ENCODE peak calls at places on chromosomes 3 and 15, in four cellular contexts. V is fibroblast of lung, H is coronary artery, Z is dorsolateral prefrontal cortex. Y is an unnamed sample.

GRCh38 chr15:67840747-67841634 is 1.1 kb upstream of the RNU6-1 start:
- DNase-seq in Z (no peak), H (peak), V (peak), Y (no peak)

GRCh38 chr3:136624894-136625815 is 127.0 kb downstream of the STAG1 start:
- DNase-seq in H (no peak), V (no peak), Z (no peak), Y (peak)

GRCh38 chr3:188446014-188446413 is 292.1 kb downstream of the LPP start:
- DNase-seq in V (no peak), Z (no peak), H (no peak), Y (no peak)

GRCh38 chr15:42001236-42001635 is 19.6 kb downstream of the PLA2G4E start:
- DNase-seq in V (no peak), Z (no peak), H (no peak), Y (no peak)

GRCh38 chr3:102179321-102180290 is 255.2 kb upstream of the ZPLD1 start:
- DNase-seq in Z (no peak), V (peak), H (no peak), Y (no peak)

GRCh38 chr3:147413712-147414325 is 4.7 kb downstream of the ZIC1 start:
- DNase-seq in H (no peak), V (no peak), Z (no peak), Y (no peak)

GRCh38 chr15:70385052-70385451 is 287.3 kb upstream of the TLE3 start:
- DNase-seq in H (peak), Z (no peak), V (no peak), Y (no peak)

GRCh38 chr3:15948403-15948802 is 150.6 kb upstream of the ANKRD28 start:
- DNase-seq in H (no peak), V (no peak), Z (no peak), Y (no peak)

GRCh38 chr3:59839283-59839682 is 789.5 kb upstream of the CFAP20DC start:
- DNase-seq in Z (no peak), V (peak), H (no peak), Y (peak)

GRCh38 chr3:152334761-152335160 is 66.0 kb downstream of the MBNL1 start:
- DNase-seq in V (no peak), Z (no peak), H (no peak), Y (no peak)

GRCh38 chr15:99157456-99157855 is 52.6 kb downstream of the SYNM start:
- DNase-seq in H (peak), Z (no peak), V (peak), Y (no peak)

GRCh38 chr15:31544361-31544760 is 217.7 kb downstream of the KLF13 start:
- DNase-seq in V (no peak), Z (no peak), H (no peak), Y (no peak)

GRCh38 chr15:97653896-97654295 is 306.6 kb upstream of the ARRDC4 start:
- DNase-seq in V (no peak), Z (no peak), H (no peak), Y (no peak)

GRCh38 chr3:71495708-71496472 is 87.6 kb downstream of the FOXP1 start:
- DNase-seq in H (no peak), Z (no peak), V (peak), Y (peak)

GRCh38 chr15:94327356-94327936 is 96.1 kb downstream of the MCTP2 start:
- DNase-seq in H (no peak), Z (no peak), V (peak), Y (peak)

GRCh38 chr3:113697192-113698090 is 999 bp upstream of the USF3 start:
- DNase-seq in Z (no peak), V (peak), H (no peak), Y (peak)

GRCh38 chr15:101702077-101702476 is 22.2 kb downstream of the TARS3 start:
- DNase-seq in Z (no peak), H (no peak), V (no peak), Y (no peak)

GRCh38 chr3:106194726-106195125 is 325.9 kb upstream of the CBLB start:
- DNase-seq in Z (no peak), V (no peak), H (no peak), Y (no peak)

GRCh38 chr3:152376351-152377183 is 107.8 kb downstream of the MBNL1 start:
- DNase-seq in V (peak), Z (no peak), H (no peak), Y (no peak)

GRCh38 chr3:155704771-155705559 is 39.9 kb downstream of the PLCH1 start:
- DNase-seq in Z (no peak), V (no peak), H (no peak), Y (peak)

GRCh38 chr15:47376190-47376589 is 341.1 kb upstream of the SEMA6D start:
- DNase-seq in V (peak), H (no peak), Z (no peak), Y (no peak)

GRCh38 chr3:151227438-151228290 is 24.6 kb upstream of the GPR171 start:
- DNase-seq in V (peak), Z (peak), H (no peak), Y (peak)

GRCh38 chr3:52128118-52128683 is 26.0 kb downstream of the POC1A start:
- DNase-seq in V (peak), H (no peak), Z (no peak), Y (peak)

GRCh38 chr15:54150255-54150654 is 172.0 kb downstream of the UNC13C start:
- DNase-seq in V (no peak), H (no peak), Z (no peak), Y (no peak)

GRCh38 chr15:90300988-90301715 is 35.7 kb downstream of the NGRN start:
- DNase-seq in H (peak), Z (no peak), V (peak), Y (peak)

GRCh38 chr15:90751300-90751825 is 34.2 kb downstream of the BLM start:
- DNase-seq in Z (no peak), H (no peak), V (no peak), Y (no peak)

GRCh38 chr15:62554164-62554563 is 389.1 kb upstream of the C2CD4B start:
- DNase-seq in V (no peak), H (no peak), Z (no peak), Y (no peak)

GRCh38 chr3:197718904-197719303 is 17.8 kb downstream of the RUBCN start:
- DNase-seq in V (peak), Z (no peak), H (no peak), Y (peak)

GRCh38 chr15:97566957-97567356 is 393.5 kb upstream of the ARRDC4 start:
- DNase-seq in H (no peak), Z (no peak), V (no peak), Y (no peak)

GRCh38 chr15:73989001-73989798 is 2.9 kb downstream of the STOML1 start:
- DNase-seq in H (no peak), V (peak), Z (no peak), Y (peak)

GRCh38 chr3:124636863-124637296 is 93.4 kb upstream of the UMPS start:
- DNase-seq in Z (no peak), H (no peak), V (no peak), Y (no peak)

GRCh38 chr15:39127151-39127815 is 453.6 kb upstream of the THBS1 start:
- DNase-seq in Z (no peak), H (no peak), V (no peak), Y (peak)

GRCh38 chr3:53274938-53275666 is 19.3 kb upstream of the TKT start:
- DNase-seq in Z (no peak), H (no peak), V (no peak), Y (no peak)
- H3K27ac ChIP-seq in Z (no peak), H (no peak), V (no peak), Y (no peak)

DNA sequence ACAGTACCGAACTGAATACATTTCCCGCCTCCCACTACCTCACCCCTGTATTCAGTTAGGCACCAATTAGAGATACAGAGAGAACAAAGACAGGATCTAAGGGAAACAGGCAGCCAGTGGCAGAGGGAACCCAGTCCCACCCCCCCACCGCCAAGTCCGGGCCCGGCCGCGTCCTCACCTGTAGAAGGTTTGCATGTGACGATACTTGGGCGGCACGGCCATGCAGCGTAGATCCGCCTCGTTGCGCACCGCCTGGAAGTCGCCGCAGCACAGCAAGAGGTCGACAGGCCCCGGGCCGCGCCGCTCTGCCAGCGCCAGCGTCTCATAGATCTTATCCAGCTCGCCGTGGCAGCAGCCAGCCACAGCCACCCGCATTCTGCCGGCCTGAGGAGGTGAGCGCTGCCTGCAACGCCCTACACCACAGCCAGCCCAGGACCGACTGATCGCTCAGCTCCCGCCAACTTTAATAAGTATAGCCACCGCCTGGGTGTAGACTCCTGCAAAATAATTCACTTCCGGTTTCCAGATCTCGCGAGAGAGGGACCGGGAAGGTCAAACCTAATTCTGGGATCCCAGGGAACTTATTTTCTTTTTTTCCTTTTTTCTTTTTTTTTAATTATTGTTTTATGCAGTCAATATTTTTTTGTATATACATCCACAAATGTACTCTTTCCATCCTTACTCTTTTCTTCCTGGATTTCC is at the start of gene DBR1:
- DNase-seq in H (peak), Z (peak), V (peak), Y (peak)
- H3K27ac ChIP-seq in H (peak), Z (peak), V (peak), Y (peak)

GRCh38 chr3:194685050-194685722 is 497 bp upstream of the FAM43A start:
- DNase-seq in H (peak), Z (no peak), V (no peak), Y (no peak)
- H3K27ac ChIP-seq in H (peak), Z (no peak), V (no peak), Y (no peak)

GRCh38 chr3:9135930-9136525 is 113.4 kb downstream of the SRGAP3 start:
- DNase-seq in Z (peak), H (no peak), V (no peak), Y (no peak)
- H3K27ac ChIP-seq in Z (peak), H (no peak), V (no peak), Y (no peak)

DNA sequence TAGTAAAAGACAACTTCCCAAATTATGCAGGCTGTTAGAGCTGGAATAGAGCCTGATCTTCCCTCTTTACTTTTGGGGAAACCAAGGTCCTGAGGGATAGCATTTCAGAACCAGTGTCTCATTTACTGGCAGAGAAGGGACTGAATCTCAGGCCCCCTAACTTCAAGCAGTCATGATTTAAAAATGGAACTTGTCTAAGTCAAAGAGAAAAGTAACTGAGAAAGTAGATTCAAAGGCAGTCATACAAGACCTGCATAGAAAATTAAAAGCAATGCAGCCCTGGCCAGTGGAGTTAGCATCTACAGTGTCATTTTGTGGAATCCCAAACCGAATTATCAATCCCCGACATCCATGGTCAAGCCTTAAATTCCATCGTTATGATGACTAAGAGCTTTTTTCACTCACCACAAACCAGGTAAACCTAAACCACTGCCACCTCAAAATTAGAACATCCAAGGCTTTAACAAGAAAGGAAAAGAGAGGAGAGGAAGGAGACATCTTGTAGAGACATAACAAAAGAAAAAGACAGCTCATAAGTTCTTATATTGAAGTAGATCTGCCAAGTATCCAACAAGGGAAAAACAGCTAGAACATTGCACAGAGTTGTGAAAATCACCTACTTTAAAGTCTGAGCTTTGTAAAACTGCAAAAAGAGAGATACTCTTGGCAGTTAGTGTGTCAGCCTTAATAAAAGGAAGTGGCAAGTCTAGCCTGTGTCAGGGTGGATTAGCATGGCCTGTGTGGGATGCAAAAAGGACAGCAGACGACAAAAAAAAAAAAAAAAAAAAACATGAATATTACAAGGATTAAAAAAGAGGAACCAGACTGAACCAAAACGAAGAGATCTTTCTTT is 54.1 kb upstream of the CCR2 start:
- DNase-seq in H (no peak), V (no peak), Z (no peak), Y (no peak)
- H3K27ac ChIP-seq in H (peak), V (no peak), Z (no peak), Y (no peak)

DNA sequence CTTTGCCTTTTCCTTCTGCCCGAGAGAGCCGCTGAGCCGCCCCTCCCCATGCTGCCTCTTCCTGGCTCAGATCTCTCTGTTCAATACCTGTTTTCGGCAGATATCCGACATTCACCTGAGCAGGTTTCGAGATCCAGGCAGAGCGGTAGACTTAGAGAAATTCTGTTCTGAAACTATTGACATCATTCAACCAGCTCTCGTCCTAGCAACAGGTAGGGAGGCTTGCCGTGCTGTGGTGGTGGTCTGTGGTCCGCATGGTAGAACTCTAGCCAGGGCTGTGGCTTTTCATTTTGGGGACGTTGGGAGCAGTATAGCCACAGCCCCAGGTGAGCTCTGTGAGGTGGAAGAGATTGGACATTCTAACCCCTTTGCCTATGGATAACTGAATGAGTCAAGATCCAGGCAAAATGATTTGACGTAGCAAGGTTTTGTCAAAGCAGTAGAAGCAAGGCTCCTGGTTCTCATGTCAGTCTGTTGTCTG is 811 bp downstream of the TMEM62 start:
- DNase-seq in V (no peak), H (no peak), Z (no peak), Y (no peak)
- H3K27ac ChIP-seq in V (peak), H (peak), Z (peak), Y (peak)

DNA sequence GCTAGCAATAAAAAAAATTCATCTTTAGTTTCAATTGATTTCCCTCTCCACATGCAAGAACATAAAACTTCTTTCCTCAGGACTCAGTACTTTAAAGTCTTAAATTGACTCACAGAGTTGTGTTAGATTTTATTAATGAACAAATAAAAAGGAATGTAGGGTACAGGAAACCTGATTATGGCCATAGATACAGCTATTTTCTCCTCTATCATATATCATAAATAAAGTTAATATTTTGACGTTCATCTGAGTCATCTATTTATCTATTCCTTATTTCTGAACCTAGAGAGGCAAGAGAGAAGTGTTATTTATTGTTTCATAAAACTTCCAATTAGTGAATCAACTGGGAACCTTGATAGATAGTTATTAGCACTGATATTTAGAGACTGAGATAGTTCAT is 143.7 kb upstream of the TGFBR2 start:
- DNase-seq in H (no peak), V (peak), Z (no peak), Y (no peak)
- H3K27ac ChIP-seq in H (no peak), V (no peak), Z (no peak), Y (no peak)